ENCODE peak calls at places on chromosomes 4 and X, in five cellular contexts. One of them, this sample, is unnamed.

GRCh38 chrX:8879750-8880149 is 78.6 kb upstream of the FAM9A start:
- DNase-seq in heart left ventricle: no peak
- DNase-seq in stimulated activated CD8-positive, alpha-beta memory T cell treated with anti-CD3 and anti-CD28 coated beads, Interleukin-2, amount 100 ng/mL, for 48 hours: peak; percentile 12
- DNase-seq in epithelial cell of esophagus: peak; percentile 43
- DNase-seq in activated naive CD4-positive, alpha-beta T cell treated with anti-CD3 and anti-CD28 coated beads for 36 hours: peak; percentile 17
- DNase-seq in this sample: no peak

GRCh38 chr4:95250544-95251137 is 298.1 kb downstream of the UNC5C start:
- DNase-seq in heart left ventricle: no peak
- DNase-seq in stimulated activated CD8-positive, alpha-beta memory T cell treated with anti-CD3 and anti-CD28 coated beads, Interleukin-2, amount 100 ng/mL, for 48 hours: no peak
- DNase-seq in epithelial cell of esophagus: peak; percentile 68
- DNase-seq in activated naive CD4-positive, alpha-beta T cell treated with anti-CD3 and anti-CD28 coated beads for 36 hours: no peak
- DNase-seq in this sample: no peak

GRCh38 chr4:42331914-42332368 is 65.3 kb upstream of the SHISA3 start:
- DNase-seq in heart left ventricle: no peak
- DNase-seq in stimulated activated CD8-positive, alpha-beta memory T cell treated with anti-CD3 and anti-CD28 coated beads, Interleukin-2, amount 100 ng/mL, for 48 hours: no peak
- DNase-seq in epithelial cell of esophagus: peak; percentile 21
- DNase-seq in activated naive CD4-positive, alpha-beta T cell treated with anti-CD3 and anti-CD28 coated beads for 36 hours: no peak
- DNase-seq in this sample: no peak

GRCh38 chr4:75398501-75398900 is 115.7 kb downstream of the RCHY1 start:
- DNase-seq in heart left ventricle: no peak
- DNase-seq in stimulated activated CD8-positive, alpha-beta memory T cell treated with anti-CD3 and anti-CD28 coated beads, Interleukin-2, amount 100 ng/mL, for 48 hours: no peak
- DNase-seq in epithelial cell of esophagus: no peak
- DNase-seq in activated naive CD4-positive, alpha-beta T cell treated with anti-CD3 and anti-CD28 coated beads for 36 hours: no peak
- DNase-seq in this sample: no peak

GRCh38 chrX:155026420-155026726 is 271 bp upstream of the FUNDC2 start:
- DNase-seq in heart left ventricle: no peak
- DNase-seq in stimulated activated CD8-positive, alpha-beta memory T cell treated with anti-CD3 and anti-CD28 coated beads, Interleukin-2, amount 100 ng/mL, for 48 hours: no peak
- DNase-seq in epithelial cell of esophagus: no peak
- DNase-seq in activated naive CD4-positive, alpha-beta T cell treated with anti-CD3 and anti-CD28 coated beads for 36 hours: no peak
- DNase-seq in this sample: no peak

GRCh38 chr4:147736458-147736857 is 4.6 kb downstream of the ARHGAP10 start:
- DNase-seq in heart left ventricle: no peak
- DNase-seq in stimulated activated CD8-positive, alpha-beta memory T cell treated with anti-CD3 and anti-CD28 coated beads, Interleukin-2, amount 100 ng/mL, for 48 hours: no peak
- DNase-seq in epithelial cell of esophagus: peak; percentile 76
- DNase-seq in activated naive CD4-positive, alpha-beta T cell treated with anti-CD3 and anti-CD28 coated beads for 36 hours: no peak
- DNase-seq in this sample: no peak

GRCh38 chr4:121977251-121978168 is 25.6 kb upstream of the TRPC3 start:
- DNase-seq in heart left ventricle: no peak
- DNase-seq in stimulated activated CD8-positive, alpha-beta memory T cell treated with anti-CD3 and anti-CD28 coated beads, Interleukin-2, amount 100 ng/mL, for 48 hours: no peak
- DNase-seq in epithelial cell of esophagus: peak; percentile 50
- DNase-seq in activated naive CD4-positive, alpha-beta T cell treated with anti-CD3 and anti-CD28 coated beads for 36 hours: no peak
- DNase-seq in this sample: no peak

GRCh38 chrX:429266-429825 is 42.6 kb upstream of the PPP2R3B start:
- DNase-seq in heart left ventricle: no peak
- DNase-seq in stimulated activated CD8-positive, alpha-beta memory T cell treated with anti-CD3 and anti-CD28 coated beads, Interleukin-2, amount 100 ng/mL, for 48 hours: no peak
- DNase-seq in epithelial cell of esophagus: no peak
- DNase-seq in activated naive CD4-positive, alpha-beta T cell treated with anti-CD3 and anti-CD28 coated beads for 36 hours: no peak
- DNase-seq in this sample: no peak

GRCh38 chrX:118928126-118928525 is 46.3 kb upstream of the LONRF3 start:
- DNase-seq in heart left ventricle: no peak
- DNase-seq in stimulated activated CD8-positive, alpha-beta memory T cell treated with anti-CD3 and anti-CD28 coated beads, Interleukin-2, amount 100 ng/mL, for 48 hours: no peak
- DNase-seq in epithelial cell of esophagus: no peak
- DNase-seq in activated naive CD4-positive, alpha-beta T cell treated with anti-CD3 and anti-CD28 coated beads for 36 hours: no peak
- DNase-seq in this sample: no peak

GRCh38 chrX:135454816-135455215 is 33.1 kb downstream of the SMIM10L2A start:
- DNase-seq in heart left ventricle: no peak
- DNase-seq in stimulated activated CD8-positive, alpha-beta memory T cell treated with anti-CD3 and anti-CD28 coated beads, Interleukin-2, amount 100 ng/mL, for 48 hours: no peak
- DNase-seq in epithelial cell of esophagus: no peak
- DNase-seq in activated naive CD4-positive, alpha-beta T cell treated with anti-CD3 and anti-CD28 coated beads for 36 hours: no peak
- DNase-seq in this sample: no peak

GRCh38 chrX:138748480-138748879 is 37.0 kb upstream of the FGF13 start:
- DNase-seq in heart left ventricle: no peak
- DNase-seq in stimulated activated CD8-positive, alpha-beta memory T cell treated with anti-CD3 and anti-CD28 coated beads, Interleukin-2, amount 100 ng/mL, for 48 hours: no peak
- DNase-seq in epithelial cell of esophagus: peak; percentile 32
- DNase-seq in activated naive CD4-positive, alpha-beta T cell treated with anti-CD3 and anti-CD28 coated beads for 36 hours: no peak
- DNase-seq in this sample: no peak

GRCh38 chrX:76253432-76253831 is 80.6 kb downstream of the PBDC1 start:
- DNase-seq in heart left ventricle: no peak
- DNase-seq in stimulated activated CD8-positive, alpha-beta memory T cell treated with anti-CD3 and anti-CD28 coated beads, Interleukin-2, amount 100 ng/mL, for 48 hours: no peak
- DNase-seq in epithelial cell of esophagus: peak; percentile 51
- DNase-seq in activated naive CD4-positive, alpha-beta T cell treated with anti-CD3 and anti-CD28 coated beads for 36 hours: peak; percentile 56
- DNase-seq in this sample: peak; percentile 20

GRCh38 chr4:127304356-127304755 is 328.4 kb upstream of the INTU start:
- DNase-seq in heart left ventricle: no peak
- DNase-seq in stimulated activated CD8-positive, alpha-beta memory T cell treated with anti-CD3 and anti-CD28 coated beads, Interleukin-2, amount 100 ng/mL, for 48 hours: no peak
- DNase-seq in epithelial cell of esophagus: no peak
- DNase-seq in activated naive CD4-positive, alpha-beta T cell treated with anti-CD3 and anti-CD28 coated beads for 36 hours: no peak
- DNase-seq in this sample: no peak

This sample was measured in uterus.